ENCODE peak calls at places on chromosomes 2 and 18, in eight cellular contexts. One of them, this sample, is unnamed.

GRCh38 chr2:61065706-61066688 is at the start of gene SANBR:
- DNase-seq in small intestine: peak; percentile 96
- DNase-seq in tibial artery: peak; percentile 77
- DNase-seq in AG04450: no peak
- DNase-seq in mesendoderm: peak; percentile 98
- DNase-seq in right lobe of liver: peak; percentile 89
- DNase-seq in heart right ventricle: peak; percentile 85
- DNase-seq in K562: peak; percentile 95
- DNase-seq in this sample: peak; percentile 90

GRCh38 chr2:172571245-172571644 is 15.4 kb downstream of the PDK1 start:
- DNase-seq in small intestine: no peak
- DNase-seq in tibial artery: no peak
- DNase-seq in AG04450: no peak
- DNase-seq in mesendoderm: no peak
- DNase-seq in right lobe of liver: no peak
- DNase-seq in heart right ventricle: no peak
- DNase-seq in K562: no peak
- DNase-seq in this sample: no peak

GRCh38 chr2:148021059-148021985 is at the start of gene MBD5:
- DNase-seq in small intestine: peak; percentile 57
- DNase-seq in tibial artery: peak; percentile 30
- DNase-seq in AG04450: peak; percentile 13
- DNase-seq in mesendoderm: peak; percentile 84
- DNase-seq in right lobe of liver: peak; percentile 49
- DNase-seq in heart right ventricle: no peak
- DNase-seq in K562: peak; percentile 29
- DNase-seq in this sample: peak; percentile 44

GRCh38 chr2:134583462-134583861 is 135.3 kb downstream of the TMEM163 start:
- DNase-seq in small intestine: peak; percentile 29
- DNase-seq in tibial artery: no peak
- DNase-seq in AG04450: no peak
- DNase-seq in mesendoderm: no peak
- DNase-seq in right lobe of liver: no peak
- DNase-seq in heart right ventricle: no peak
- DNase-seq in K562: no peak
- DNase-seq in this sample: no peak

GRCh38 chr2:230411484-230412368 is 4.3 kb upstream of the SP100 start:
- DNase-seq in small intestine: peak; percentile 82
- DNase-seq in tibial artery: peak; percentile 65
- DNase-seq in AG04450: no peak
- DNase-seq in mesendoderm: peak; percentile 47
- DNase-seq in right lobe of liver: peak; percentile 83
- DNase-seq in heart right ventricle: peak; percentile 64
- DNase-seq in K562: peak; percentile 75
- DNase-seq in this sample: peak; percentile 62

GRCh38 chr2:240851078-240851861 is 17.4 kb upstream of the AGXT start:
- DNase-seq in small intestine: peak; percentile 78
- DNase-seq in tibial artery: peak; percentile 84
- DNase-seq in AG04450: peak; percentile 42
- DNase-seq in mesendoderm: peak; percentile 85
- DNase-seq in right lobe of liver: peak; percentile 91
- DNase-seq in heart right ventricle: peak; percentile 84
- DNase-seq in K562: peak; percentile 71
- DNase-seq in this sample: peak; percentile 89

GRCh38 chr2:174949988-174950687 is 55.0 kb downstream of the CHN1 start:
- DNase-seq in small intestine: no peak
- DNase-seq in tibial artery: no peak
- DNase-seq in AG04450: no peak
- DNase-seq in mesendoderm: no peak
- DNase-seq in right lobe of liver: no peak
- DNase-seq in heart right ventricle: no peak
- DNase-seq in K562: no peak
- DNase-seq in this sample: no peak

GRCh38 chr2:33177627-33178026 is 230.9 kb downstream of the LTBP1 start:
- DNase-seq in small intestine: no peak
- DNase-seq in tibial artery: no peak
- DNase-seq in AG04450: no peak
- DNase-seq in mesendoderm: no peak
- DNase-seq in right lobe of liver: no peak
- DNase-seq in heart right ventricle: no peak
- DNase-seq in K562: no peak
- DNase-seq in this sample: no peak

GRCh38 chr2:2879776-2880175 is 497.8 kb downstream of the EIPR1 start:
- DNase-seq in small intestine: no peak
- DNase-seq in tibial artery: no peak
- DNase-seq in AG04450: no peak
- DNase-seq in mesendoderm: no peak
- DNase-seq in right lobe of liver: no peak
- DNase-seq in heart right ventricle: no peak
- DNase-seq in K562: no peak
- DNase-seq in this sample: no peak

DNA sequence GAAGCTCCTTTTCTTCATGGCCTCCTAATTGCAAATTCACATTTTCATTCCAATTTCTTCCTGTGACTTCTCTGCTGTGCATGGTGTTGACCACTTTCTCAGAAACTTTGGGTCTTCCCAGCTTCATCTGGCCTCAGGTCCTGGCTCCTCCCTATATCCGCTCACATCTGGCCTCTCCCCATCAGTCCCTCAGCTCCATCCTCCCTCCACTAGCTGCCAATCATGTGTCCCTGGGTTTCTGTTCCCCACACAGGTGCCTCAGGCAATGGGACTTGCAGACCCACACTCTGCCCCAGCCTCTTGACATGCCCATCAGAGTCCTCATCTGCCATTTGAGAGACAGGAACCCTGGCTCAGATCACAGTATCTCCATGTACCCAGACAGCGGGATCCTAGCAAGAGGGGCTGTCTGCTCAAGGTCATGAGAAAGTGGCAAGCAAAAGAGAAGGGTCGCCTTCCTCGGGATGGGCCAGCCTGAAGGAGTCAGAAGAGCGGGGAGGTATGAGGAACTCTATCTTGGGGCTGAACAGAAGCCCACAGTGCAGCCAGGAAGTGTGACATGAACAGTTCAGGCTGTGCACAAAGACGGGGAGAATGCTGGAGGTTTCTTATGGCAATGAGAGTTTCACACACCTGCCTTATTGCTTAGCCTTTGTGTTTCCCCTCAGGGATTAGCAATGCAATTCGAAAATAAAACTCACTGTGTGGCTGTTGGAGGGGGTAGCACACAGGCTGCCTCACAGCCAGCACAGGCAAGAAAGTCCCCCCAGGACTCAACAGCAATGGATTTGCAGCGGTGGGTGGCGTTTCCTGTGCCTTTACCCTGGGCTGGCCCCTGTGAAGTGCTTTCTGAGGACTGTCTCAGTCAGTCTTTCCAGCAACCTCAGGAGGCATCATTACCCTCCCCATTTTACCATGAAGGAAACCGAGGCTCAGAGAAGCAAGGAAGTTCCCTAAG is 69.5 kb downstream of the COPS8 start:
- DNase-seq in small intestine: no peak
- DNase-seq in tibial artery: no peak
- DNase-seq in AG04450: no peak
- DNase-seq in mesendoderm: no peak
- DNase-seq in right lobe of liver: no peak
- DNase-seq in heart right ventricle: no peak
- DNase-seq in K562: no peak
- DNase-seq in this sample: no peak
- H3K27ac ChIP-seq in small intestine: no peak overlapping the region
- H3K27ac ChIP-seq in tibial artery: peak overlapping the region; percentile 87
- H3K27ac ChIP-seq in AG04450: peak overlapping the region; percentile 11
- H3K27ac ChIP-seq in mesendoderm: no peak overlapping the region
- H3K27ac ChIP-seq in right lobe of liver: no peak overlapping the region
- H3K27ac ChIP-seq in heart right ventricle: peak overlapping the region; percentile 82
- H3K27ac ChIP-seq in K562: no peak overlapping the region
- H3K27ac ChIP-seq in this sample: no peak overlapping the region

DNA sequence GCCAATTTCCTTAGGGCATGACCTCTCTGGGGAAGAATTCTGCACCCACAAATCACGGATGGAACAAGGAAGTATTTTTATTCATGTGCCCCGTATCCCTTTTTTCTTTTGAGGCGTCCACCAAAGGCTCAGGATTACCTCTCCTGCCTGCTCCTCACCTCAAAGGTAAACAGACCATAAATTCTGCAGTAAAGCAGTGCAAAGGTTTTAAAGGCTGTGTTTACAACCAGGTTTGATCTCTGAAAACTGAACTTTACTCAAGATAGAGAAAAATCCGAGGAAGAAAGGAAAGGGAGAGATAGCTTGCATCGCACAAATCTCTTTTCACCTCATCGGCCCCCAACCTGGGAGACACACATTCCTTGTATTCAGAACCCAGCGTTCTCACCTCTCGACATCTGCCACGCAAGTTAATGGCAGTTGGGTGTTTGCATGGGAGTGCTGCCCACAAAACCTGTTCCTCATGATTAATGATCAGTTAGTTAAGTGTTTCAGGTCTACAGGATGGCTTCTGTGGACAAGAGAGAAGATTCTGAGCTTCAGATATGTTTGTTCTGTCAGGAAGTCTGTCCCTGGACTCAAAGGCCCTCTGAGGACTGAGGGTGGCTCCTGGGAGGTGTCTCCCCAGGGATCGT is 72.5 kb downstream of the GATA6 start:
- DNase-seq in small intestine: peak; percentile 90
- DNase-seq in tibial artery: no peak
- DNase-seq in AG04450: no peak
- DNase-seq in mesendoderm: peak; percentile 23
- DNase-seq in right lobe of liver: no peak
- DNase-seq in heart right ventricle: no peak
- DNase-seq in K562: no peak
- DNase-seq in this sample: peak; percentile 58
- H3K27me3 ChIP-seq in small intestine: no peaks in the 10 kb centered on the region
- H3K27me3 ChIP-seq in tibial artery: no peaks in the 10 kb centered on the region
- H3K27me3 ChIP-seq in AG04450: peaks cover 17% of the 10 kb centered on the region
- H3K27me3 ChIP-seq in mesendoderm: no peaks in the 10 kb centered on the region
- H3K27me3 ChIP-seq in right lobe of liver: no peaks in the 10 kb centered on the region
- H3K27me3 ChIP-seq in heart right ventricle: no peaks in the 10 kb centered on the region
- H3K27me3 ChIP-seq in K562: peaks cover 36% of the 10 kb centered on the region
- H3K27me3 ChIP-seq in this sample: no peaks in the 10 kb centered on the region

DNA sequence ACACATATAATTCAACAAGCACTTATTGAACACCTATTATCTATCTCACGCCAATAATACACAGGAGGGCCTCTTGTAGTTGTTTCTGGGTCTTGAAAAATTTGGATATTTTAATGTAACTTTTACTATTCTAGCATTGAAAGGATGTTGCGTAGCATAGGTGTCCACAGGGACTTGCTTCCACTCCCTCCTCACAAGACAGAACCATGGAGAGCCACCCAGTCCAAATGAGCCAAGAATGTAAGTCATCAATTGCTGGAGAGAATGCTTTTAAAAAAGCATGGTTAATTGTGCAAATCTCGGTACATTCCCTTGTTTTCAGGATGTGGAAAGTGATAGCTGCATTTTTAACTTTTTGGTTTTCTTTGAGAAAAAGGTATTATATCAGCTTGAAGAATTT is 46.8 kb downstream of the DOCK10 start:
- DNase-seq in small intestine: no peak
- DNase-seq in tibial artery: no peak
- DNase-seq in AG04450: no peak
- DNase-seq in mesendoderm: no peak
- DNase-seq in right lobe of liver: no peak
- DNase-seq in heart right ventricle: no peak
- DNase-seq in K562: no peak
- DNase-seq in this sample: no peak
- H3K27ac ChIP-seq in small intestine: no peak overlapping the region
- H3K27ac ChIP-seq in tibial artery: no peak overlapping the region
- H3K27ac ChIP-seq in AG04450: no peak overlapping the region
- H3K27ac ChIP-seq in mesendoderm: no peak overlapping the region
- H3K27ac ChIP-seq in right lobe of liver: no peak overlapping the region
- H3K27ac ChIP-seq in heart right ventricle: no peak overlapping the region
- H3K27ac ChIP-seq in K562: no peak overlapping the region
- H3K27ac ChIP-seq in this sample: no peak overlapping the region

GRCh38 chr2:176177580-176178270 is 10.7 kb upstream of the HOXD1 start:
- DNase-seq in small intestine: no peak
- DNase-seq in tibial artery: no peak
- DNase-seq in AG04450: no peak
- DNase-seq in mesendoderm: peak; percentile 52
- DNase-seq in right lobe of liver: no peak
- DNase-seq in heart right ventricle: no peak
- DNase-seq in K562: no peak
- DNase-seq in this sample: no peak
- H3K27me3 ChIP-seq in small intestine: peaks cover 5% of the 10 kb centered on the region
- H3K27me3 ChIP-seq in tibial artery: peaks cover 68% of the 10 kb centered on the region
- H3K27me3 ChIP-seq in AG04450: peaks cover 67% of the 10 kb centered on the region
- H3K27me3 ChIP-seq in mesendoderm: peaks cover 61% of the 10 kb centered on the region
- H3K27me3 ChIP-seq in right lobe of liver: peaks cover 18% of the 10 kb centered on the region
- H3K27me3 ChIP-seq in heart right ventricle: peaks cover 99% of the 10 kb centered on the region
- H3K27me3 ChIP-seq in K562: peaks cover 63% of the 10 kb centered on the region
- H3K27me3 ChIP-seq in this sample: no peaks in the 10 kb centered on the region

GRCh38 chr2:10884530-10885478 is 26.9 kb upstream of the KCNF1 start:
- DNase-seq in small intestine: no peak
- DNase-seq in tibial artery: no peak
- DNase-seq in AG04450: no peak
- DNase-seq in mesendoderm: peak; percentile 31
- DNase-seq in right lobe of liver: no peak
- DNase-seq in heart right ventricle: no peak
- DNase-seq in K562: no peak
- DNase-seq in this sample: no peak
- H3K27ac ChIP-seq in small intestine: peak overlapping the region; percentile 64
- H3K27ac ChIP-seq in tibial artery: no peak overlapping the region
- H3K27ac ChIP-seq in AG04450: no peak overlapping the region
- H3K27ac ChIP-seq in mesendoderm: no peak overlapping the region
- H3K27ac ChIP-seq in right lobe of liver: no peak overlapping the region
- H3K27ac ChIP-seq in heart right ventricle: no peak overlapping the region
- H3K27ac ChIP-seq in K562: no peak overlapping the region
- H3K27ac ChIP-seq in this sample: no peak overlapping the region

DNA sequence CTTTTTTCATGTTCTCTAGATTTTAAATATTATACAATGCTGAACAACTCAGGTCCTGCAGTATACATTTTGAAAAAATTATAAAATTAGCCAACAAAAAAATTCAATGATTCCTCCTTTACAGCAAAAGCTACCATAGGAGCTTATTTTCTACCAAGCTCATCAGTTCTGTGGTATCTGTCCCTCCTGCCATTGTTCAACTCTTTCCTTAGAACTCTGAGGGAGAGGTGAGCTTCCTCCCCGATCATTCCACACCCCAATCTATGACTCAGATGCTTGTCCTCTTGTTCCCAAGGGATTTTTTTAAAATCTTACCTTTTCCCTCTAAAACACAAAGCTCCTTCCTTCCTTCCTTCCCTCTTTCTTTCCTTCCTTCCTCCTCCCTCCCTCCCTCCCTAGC is 13.5 kb downstream of the DPP4 start:
- DNase-seq in small intestine: no peak
- DNase-seq in tibial artery: no peak
- DNase-seq in AG04450: no peak
- DNase-seq in mesendoderm: no peak
- DNase-seq in right lobe of liver: no peak
- DNase-seq in heart right ventricle: no peak
- DNase-seq in K562: no peak
- DNase-seq in this sample: no peak
- H3K27me3 ChIP-seq in small intestine: no peaks in the 10 kb centered on the region
- H3K27me3 ChIP-seq in tibial artery: no peaks in the 10 kb centered on the region
- H3K27me3 ChIP-seq in AG04450: no peaks in the 10 kb centered on the region
- H3K27me3 ChIP-seq in mesendoderm: no peaks in the 10 kb centered on the region
- H3K27me3 ChIP-seq in right lobe of liver: no peaks in the 10 kb centered on the region
- H3K27me3 ChIP-seq in heart right ventricle: no peaks in the 10 kb centered on the region
- H3K27me3 ChIP-seq in K562: no peaks in the 10 kb centered on the region
- H3K27me3 ChIP-seq in this sample: no peaks in the 10 kb centered on the region

This sample was measured in body of pancreas.